ENCODE peak calls at places on chromosomes 13 and 19, in four cellular contexts. T is GM12878, Y is K562, P is HepG2. J is an unnamed sample. For H3K4me1, the result is how much of the 10 kb centered on the place peaks cover.

GRCh38 chr13:25943666-25944065 is 108.2 kb downstream of the SHISA2 start:
- DNase-seq in T (no peak), Y (no peak), P (peak), J (no peak)

GRCh38 chr19:12723643-12724426 is at the start of gene TNPO2:
- DNase-seq in T (peak), Y (peak), P (peak), J (peak)

GRCh38 chr13:75151081-75151643 is 330.8 kb downstream of the TBC1D4 start:
- DNase-seq in T (no peak), Y (no peak), P (no peak), J (no peak)

GRCh38 chr13:44758595-44759221 is 182.6 kb upstream of the TSC22D1 start:
- DNase-seq in T (no peak), Y (no peak), P (peak), J (peak)

GRCh38 chr13:111204438-111205177 is 89.5 kb downstream of the ARHGEF7 start:
- DNase-seq in T (no peak), Y (peak), P (peak), J (no peak)

GRCh38 chr19:3179739-3180293 is 1.2 kb downstream of the S1PR4 start:
- DNase-seq in T (no peak), Y (no peak), P (no peak), J (no peak)

GRCh38 chr19:16293133-16294085 is 31.2 kb upstream of the KLF2 start:
- DNase-seq in T (no peak), Y (peak), P (no peak), J (peak)

GRCh38 chr13:31035162-31035951 is 102.9 kb downstream of the TEX26 start:
- DNase-seq in T (no peak), Y (no peak), P (no peak), J (no peak)

GRCh38 chr13:80132741-80133601 is 208.0 kb downstream of the SPRY2 start:
- DNase-seq in T (no peak), Y (no peak), P (peak), J (peak)

GRCh38 chr13:79593611-79594275 is 112.8 kb downstream of the NDFIP2 start:
- DNase-seq in T (no peak), Y (no peak), P (no peak), J (no peak)

GRCh38 chr19:42270346-42271044 is 1.4 kb downstream of the CIC start:
- DNase-seq in T (no peak), Y (peak), P (no peak), J (peak)

GRCh38 chr13:21208755-21209154 is 32.3 kb downstream of the MRPL57 start:
- DNase-seq in T (no peak), Y (no peak), P (no peak), J (no peak)

DNA sequence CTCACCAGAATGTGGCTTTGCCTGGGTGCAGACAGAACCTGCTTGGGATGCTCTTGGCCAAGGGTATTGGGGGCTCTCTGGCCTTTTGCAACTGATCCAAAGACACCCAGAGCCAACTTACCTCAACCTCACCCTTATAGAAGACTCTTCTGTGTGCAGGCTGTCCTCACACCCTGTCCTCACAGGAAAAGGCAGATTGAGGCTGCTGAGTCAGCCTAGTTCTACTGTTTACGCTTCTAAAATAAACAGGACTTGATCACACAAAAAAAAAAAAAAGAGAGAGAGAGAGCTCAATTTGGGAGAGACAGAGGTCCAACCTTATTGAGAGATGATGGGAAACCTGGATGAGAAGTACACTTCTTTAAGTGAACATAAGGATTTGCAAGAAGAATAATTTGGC is 26.7 kb downstream of the MRPL57 start:
- DNase-seq in T (no peak), Y (no peak), P (peak), J (no peak)
- TF ChIP-seq MAX in T (no peak), Y (no peak), P (no peak), J (no peak)

GRCh38 chr13:53848546-53848945 is 819.9 kb downstream of the OLFM4 start:
- DNase-seq in T (no peak), Y (no peak), P (no peak), J (no peak)
- H3K4me1 ChIP-seq in T (under half), Y (under half), P (under half), J (under half)

GRCh38 chr19:8665468-8666213 is 33.0 kb downstream of the ACTL9 start:
- DNase-seq in T (no peak), Y (no peak), P (no peak), J (no peak)

GRCh38 chr19:8663920-8664670 is 33.7 kb downstream of the NFILZ start:
- DNase-seq in T (no peak), Y (no peak), P (no peak), J (no peak)

GRCh38 chr19:8664671-8665057 is 33.9 kb downstream of the ACTL9 start:
- DNase-seq in T (no peak), Y (no peak), P (no peak), J (no peak)

GRCh38 chr19:8662263-8662662 is 31.8 kb downstream of the NFILZ start:
- DNase-seq in T (no peak), Y (no peak), P (no peak), J (no peak)

GRCh38 chr19:8666814-8667405 is 31.7 kb downstream of the ACTL9 start:
- DNase-seq in T (no peak), Y (no peak), P (no peak), J (no peak)
- TF ChIP-seq JUNB in T (no peak), Y (no peak), P (no peak), J (no peak)

GRCh38 chr13:38804536-38804935 is 117.7 kb downstream of the FREM2 start:
- DNase-seq in T (no peak), Y (no peak), P (no peak), J (no peak)
- TF ChIP-seq MAX in T (no peak), Y (no peak), P (no peak), J (no peak)

GRCh38 chr19:31625056-31625455 is 275.8 kb upstream of the TSHZ3 start:
- DNase-seq in T (no peak), Y (no peak), P (no peak), J (no peak)
- H3K4me1 ChIP-seq in T (under half), Y (under half), P (under half), J (under half)